ENCODE peak calls at places on chromosome 19, in eight cellular contexts. G is Karpas-422, W is sigmoid colon, T is IMR-90, A is thoracic aorta, D is transverse colon, N is A673, R is adipocyte. M is an unnamed sample.
A peak's percentile ranks its signal among the peaks of the same experiment; 100 is the strongest.

GRCh38 chr19:44808463-44809371 is at the start of gene BCAM:
- DNase-seq in G (no peak), W (peak; percentile 91), T (peak; percentile 54), A (no peak), D (peak; percentile 70), N (peak; percentile 45), R (peak; percentile 91), M (no peak)

GRCh38 chr19:4425531-4425930 is 23.1 kb downstream of the CHAF1A start:
- DNase-seq in G (no peak), W (no peak), T (peak; percentile 96), A (no peak), D (no peak), N (no peak), R (peak; percentile 15), M (no peak)

GRCh38 chr19:42276821-42277220 is 7.8 kb downstream of the CIC start:
- DNase-seq in G (no peak), W (no peak), T (no peak), A (no peak), D (no peak), N (no peak), R (no peak), M (no peak)

GRCh38 chr19:17484520-17485180 is 14.3 kb downstream of the SLC27A1 start:
- DNase-seq in G (no peak), W (no peak), T (no peak), A (no peak), D (no peak), N (no peak), R (no peak), M (no peak)

GRCh38 chr19:12784871-12785430 is 6.3 kb upstream of the JUNB start:
- DNase-seq in G (no peak), W (no peak), T (peak; percentile 26), A (no peak), D (no peak), N (no peak), R (peak; percentile 41), M (no peak)

GRCh38 chr19:18437481-18438330 is at the start of gene ISYNA1:
- DNase-seq in G (peak; percentile 67), W (no peak), T (peak; percentile 20), A (no peak), D (peak; percentile 62), N (peak; percentile 67), R (peak; percentile 62), M (no peak)

GRCh38 chr19:55667511-55667910 is 7.5 kb upstream of the EPN1 start:
- DNase-seq in G (no peak), W (no peak), T (no peak), A (no peak), D (no peak), N (no peak), R (no peak), M (no peak)

GRCh38 chr19:18883530-18884304 is 12.2 kb downstream of the CERS1 start:
- DNase-seq in G (no peak), W (no peak), T (no peak), A (no peak), D (peak; percentile 62), N (no peak), R (no peak), M (no peak)

GRCh38 chr19:46601318-46602224 is at the start of gene CALM3:
- DNase-seq in G (peak; percentile 68), W (peak; percentile 75), T (no peak), A (no peak), D (no peak), N (no peak), R (peak; percentile 47), M (no peak)

GRCh38 chr19:53808710-53809125 is 15.4 kb downstream of the NLRP12 start:
- DNase-seq in G (peak; percentile 59), W (no peak), T (peak; percentile 42), A (no peak), D (no peak), N (peak; percentile 62), R (peak; percentile 73), M (no peak)

GRCh38 chr19:13938361-13939027 is at the start of gene PODNL1:
- DNase-seq in G (no peak), W (no peak), T (peak; percentile 53), A (no peak), D (no peak), N (no peak), R (peak; percentile 91), M (no peak)

GRCh38 chr19:6535558-6536137 is 4.8 kb downstream of the TNFSF9 start:
- DNase-seq in G (peak; percentile 40), W (no peak), T (no peak), A (no peak), D (no peak), N (no peak), R (no peak), M (no peak)

GRCh38 chr19:41753159-41753558 is 2.2 kb upstream of the CEACAM6 start:
- DNase-seq in G (peak; percentile 87), W (no peak), T (no peak), A (no peak), D (peak; percentile 83), N (peak; percentile 69), R (peak; percentile 7), M (peak; percentile 58)

GRCh38 chr19:55549500-55550320 is 4.4 kb upstream of the SBK3 start:
- DNase-seq in G (no peak), W (no peak), T (peak; percentile 93), A (no peak), D (peak; percentile 19), N (no peak), R (peak; percentile 84), M (no peak)

GRCh38 chr19:588758-589692 is 656 bp upstream of the HCN2 start:
- DNase-seq in G (peak; percentile 65), W (no peak), T (no peak), A (no peak), D (no peak), N (no peak), R (peak; percentile 34), M (no peak)

GRCh38 chr19:35306473-35307246 is 14.7 kb downstream of the MAG start:
- DNase-seq in G (peak; percentile 81), W (no peak), T (no peak), A (no peak), D (no peak), N (peak; percentile 23), R (no peak), M (no peak)

GRCh38 chr19:18385675-18386542 is at the start of gene GDF15:
- DNase-seq in G (peak; percentile 65), W (peak; percentile 86), T (peak; percentile 87), A (no peak), D (peak; percentile 96), N (peak; percentile 36), R (peak; percentile 43), M (no peak)

GRCh38 chr19:50531171-50531612 is 17.5 kb upstream of the ASPDH start:
- DNase-seq in G (no peak), W (no peak), T (no peak), A (no peak), D (no peak), N (no peak), R (no peak), M (no peak)

GRCh38 chr19:50001775-50002174 is 23.4 kb downstream of the VRK3 start:
- DNase-seq in G (no peak), W (no peak), T (no peak), A (no peak), D (no peak), N (no peak), R (no peak), M (no peak)

GRCh38 chr19:43699506-43700367 is 16.1 kb upstream of the IRGC start:
- DNase-seq in G (no peak), W (peak; percentile 66), T (peak; percentile 28), A (no peak), D (peak; percentile 48), N (peak; percentile 49), R (no peak), M (no peak)

GRCh38 chr19:44007473-44007872 is 4.7 kb downstream of the ZNF230 start:
- DNase-seq in G (no peak), W (no peak), T (no peak), A (no peak), D (no peak), N (no peak), R (no peak), M (no peak)

GRCh38 chr19:45164577-45165335 is 4.0 kb upstream of the NKPD1 start:
- DNase-seq in G (peak; percentile 50), W (no peak), T (peak; percentile 46), A (no peak), D (peak; percentile 79), N (no peak), R (peak; percentile 54), M (peak; percentile 50)

GRCh38 chr19:55041627-55042343 is 3.7 kb upstream of the GP6 start:
- DNase-seq in G (no peak), W (no peak), T (no peak), A (no peak), D (no peak), N (no peak), R (no peak), M (no peak)

GRCh38 chr19:48844472-48844871 is 8.2 kb upstream of the HSD17B14 start:
- DNase-seq in G (peak; percentile 82), W (no peak), T (peak; percentile 68), A (no peak), D (no peak), N (peak; percentile 52), R (peak; percentile 41), M (no peak)

GRCh38 chr19:41882568-41883462 is at the start of gene ARHGEF1:
- DNase-seq in G (peak; percentile 84), W (peak; percentile 76), T (no peak), A (no peak), D (peak; percentile 75), N (peak; percentile 56), R (peak; percentile 58), M (peak; percentile 43)

DNA sequence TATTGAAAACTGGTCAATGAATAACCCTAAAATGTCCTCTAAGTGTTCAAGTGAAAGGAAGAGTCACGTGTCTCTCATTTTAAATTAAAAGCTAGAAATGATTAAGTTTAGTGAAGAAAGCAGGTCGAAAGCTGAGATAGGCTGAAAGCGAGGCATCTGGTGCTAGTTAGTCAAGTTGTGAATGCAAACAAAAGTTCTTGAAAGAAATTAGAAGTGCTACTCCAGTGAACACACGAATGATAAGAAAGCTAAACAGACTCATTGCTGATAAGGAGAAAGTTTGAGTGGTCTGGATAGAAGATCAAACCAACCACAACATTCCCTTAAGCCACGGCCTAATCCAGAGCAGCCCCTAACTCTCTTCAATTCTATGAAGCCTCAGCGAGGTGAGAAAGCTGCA is 99.4 kb upstream of the ZNF507 start:
- DNase-seq in G (no peak), W (no peak), T (no peak), A (no peak), D (no peak), N (no peak), R (no peak), M (no peak)
- H3K9me3 ChIP-seq in G (no peaks in the 10 kb centered on the region), W (no peaks in the 10 kb centered on the region), T (no peaks in the 10 kb centered on the region), A (no peaks in the 10 kb centered on the region), D (no peaks in the 10 kb centered on the region), N (no peaks in the 10 kb centered on the region), R (no peaks in the 10 kb centered on the region), M (no peaks in the 10 kb centered on the region)

GRCh38 chr19:21519488-21519887 is 14.1 kb downstream of the ZNF429 start:
- DNase-seq in G (peak; percentile 56), W (no peak), T (no peak), A (no peak), D (no peak), N (no peak), R (no peak), M (no peak)
- H3K9me3 ChIP-seq in G (peaks cover 32% of the 10 kb centered on the region), W (no peaks in the 10 kb centered on the region), T (peaks cover 38% of the 10 kb centered on the region), A (peaks cover 35% of the 10 kb centered on the region), D (peaks cover 66% of the 10 kb centered on the region), N (peaks cover 49% of the 10 kb centered on the region), R (peaks cover 84% of the 10 kb centered on the region), M (peaks cover 22% of the 10 kb centered on the region)

GRCh38 chr19:10290876-10291553 is 1.3 kb downstream of the ICAM5 start:
- DNase-seq in G (no peak), W (no peak), T (peak; percentile 54), A (no peak), D (peak; percentile 76), N (peak; percentile 66), R (peak; percentile 80), M (no peak)
- H3K9me3 ChIP-seq in G (no peaks in the 10 kb centered on the region), W (no peaks in the 10 kb centered on the region), T (no peaks in the 10 kb centered on the region), A (no peaks in the 10 kb centered on the region), D (no peaks in the 10 kb centered on the region), N (no peaks in the 10 kb centered on the region), R (no peaks in the 10 kb centered on the region), M (no peaks in the 10 kb centered on the region)

GRCh38 chr19:2834294-2834871 is 6.9 kb upstream of the ZNF555 start:
- DNase-seq in G (no peak), W (no peak), T (no peak), A (no peak), D (no peak), N (no peak), R (no peak), M (no peak)
- H3K9me3 ChIP-seq in G (peaks cover 26% of the 10 kb centered on the region), W (peaks cover 45% of the 10 kb centered on the region), T (peaks cover 66% of the 10 kb centered on the region), A (peaks cover 39% of the 10 kb centered on the region), D (peaks cover 51% of the 10 kb centered on the region), N (peaks cover 51% of the 10 kb centered on the region), R (peaks cover 79% of the 10 kb centered on the region), M (peaks cover 25% of the 10 kb centered on the region)